ENCODE peak calls at places on chromosome 10, in six cellular contexts. I is GM04503; W is stimulated activated CD8-positive, alpha-beta memory T cell treated with anti-CD3 and anti-CD28 coated beads, Interleukin-4, amount 100 ng/mL, for 48 hours; D is stimulated activated naive CD8-positive, alpha-beta T cell treated with anti-CD3 and anti-CD28 coated beads, Interleukin-15, Interleukin-2, amounts not matched to agents 100 U/mL and 50 U/mL, for 24 hours; R is HFFc6; L is substantia nigra. F is an unnamed sample.
A peak's percentile ranks its signal among the peaks of the same experiment; 100 is the strongest.

GRCh38 chr10:72263613-72264241 is 10.0 kb upstream of the DDIT4 start:
- DNase-seq in I (no peak), W (no peak), D (no peak), R (no peak), L (no peak), F (peak; percentile 49)

GRCh38 chr10:97849101-97849490 is 547 bp upstream of the GOLGA7B start:
- DNase-seq in I (no peak), W (no peak), D (no peak), R (no peak), L (no peak), F (peak; percentile 18)

GRCh38 chr10:46539596-46540411 is 16.7 kb downstream of the GPRIN2 start:
- DNase-seq in I (no peak), W (no peak), D (peak; percentile 0), R (no peak), L (no peak), F (peak; percentile 5)

GRCh38 chr10:30829921-30830671 is 200.5 kb upstream of the LYZL2 start:
- DNase-seq in I (no peak), W (no peak), D (no peak), R (peak; percentile 54), L (no peak), F (no peak)

GRCh38 chr10:60513281-60513680 is 123.6 kb upstream of the ANK3 start:
- DNase-seq in I (no peak), W (no peak), D (no peak), R (no peak), L (no peak), F (no peak)

GRCh38 chr10:120765241-120765803 is 85.8 kb upstream of the WDR11 start:
- DNase-seq in I (no peak), W (no peak), D (no peak), R (no peak), L (no peak), F (no peak)

GRCh38 chr10:125130886-125131285 is 29.5 kb downstream of the CTBP2 start:
- DNase-seq in I (no peak), W (no peak), D (no peak), R (no peak), L (no peak), F (no peak)

GRCh38 chr10:11424456-11425287 is 186.8 kb downstream of the USP6NL start:
- DNase-seq in I (no peak), W (peak; percentile 12), D (no peak), R (peak; percentile 41), L (no peak), F (peak; percentile 9)

GRCh38 chr10:15780353-15781135 is 60.8 kb upstream of the ITGA8 start:
- DNase-seq in I (no peak), W (no peak), D (no peak), R (no peak), L (no peak), F (no peak)

GRCh38 chr10:58667658-58668310 is 155.1 kb downstream of the BICC1 start:
- DNase-seq in I (no peak), W (no peak), D (no peak), R (no peak), L (no peak), F (no peak)

GRCh38 chr10:31317652-31318381 is 1.2 kb upstream of the ZEB1 start:
- DNase-seq in I (no peak), W (peak; percentile 83), D (peak; percentile 81), R (no peak), L (no peak), F (peak; percentile 88)

GRCh38 chr10:119309423-119309770 is 102.0 kb downstream of the GRK5 start:
- DNase-seq in I (no peak), W (no peak), D (no peak), R (no peak), L (no peak), F (no peak)

GRCh38 chr10:110502851-110503301 is 5.2 kb downstream of the DUSP5 start:
- DNase-seq in I (no peak), W (no peak), D (no peak), R (peak; percentile 56), L (no peak), F (peak; percentile 58)

GRCh38 chr10:80158598-80159127 is 26.1 kb downstream of the PLAC9 start:
- DNase-seq in I (peak; percentile 92), W (no peak), D (no peak), R (peak; percentile 98), L (no peak), F (no peak)

GRCh38 chr10:122307669-122308486 is 36.8 kb downstream of the BTBD16 start:
- DNase-seq in I (peak; percentile 91), W (no peak), D (no peak), R (peak; percentile 96), L (no peak), F (no peak)

GRCh38 chr10:79382491-79382941 is 35.2 kb downstream of the PPIF start:
- DNase-seq in I (no peak), W (peak; percentile 12), D (no peak), R (no peak), L (no peak), F (peak; percentile 4)

GRCh38 chr10:11091517-11092102 is 73.9 kb downstream of the CELF2 start:
- DNase-seq in I (no peak), W (no peak), D (no peak), R (no peak), L (no peak), F (peak; percentile 44)

GRCh38 chr10:110618206-110618605 is 25.9 kb upstream of the RBM20 start:
- DNase-seq in I (no peak), W (peak; percentile 49), D (peak; percentile 67), R (no peak), L (no peak), F (peak; percentile 60)

GRCh38 chr10:22626784-22627183 is 87.6 kb downstream of the PIP4K2A start:
- DNase-seq in I (no peak), W (no peak), D (no peak), R (no peak), L (no peak), F (no peak)

GRCh38 chr10:12638103-12638502 is 288.8 kb downstream of the CAMK1D start:
- DNase-seq in I (no peak), W (no peak), D (no peak), R (no peak), L (no peak), F (peak; percentile 60)

GRCh38 chr10:132237871-132238270 is 51.1 kb downstream of the DPYSL4 start:
- DNase-seq in I (no peak), W (no peak), D (no peak), R (no peak), L (no peak), F (no peak)

GRCh38 chr10:102917314-102917961 is 656 bp upstream of the CNNM2 start:
- DNase-seq in I (no peak), W (peak; percentile 89), D (peak; percentile 86), R (peak; percentile 44), L (peak; percentile 80), F (peak; percentile 88)

GRCh38 chr10:60189861-60190475 is 199.7 kb downstream of the ANK3 start:
- DNase-seq in I (no peak), W (no peak), D (no peak), R (no peak), L (no peak), F (no peak)

GRCh38 chr10:110432084-110432483 is 65.6 kb upstream of the DUSP5 start:
- DNase-seq in I (no peak), W (no peak), D (no peak), R (no peak), L (no peak), F (peak; percentile 8)

GRCh38 chr10:79022565-79023488 is 45.9 kb upstream of the ZMIZ1 start:
- DNase-seq in I (no peak), W (no peak), D (no peak), R (no peak), L (no peak), F (peak; percentile 19)

GRCh38 chr10:97321032-97321806 is 2.1 kb downstream of the FRAT1 start:
- DNase-seq in I (no peak), W (peak; percentile 36), D (peak; percentile 20), R (no peak), L (peak; percentile 45), F (no peak)

F was measured in activated CD4-positive, alpha-beta memory T cell treated with anti-CD3 and anti-CD28 coated beads for 36 hours.